ENCODE peak calls at places on chromosomes 7 and 10, in seven cellular contexts. Z, E, P, K, B, G and C are unnamed samples.
A peak's percentile ranks its signal among the peaks of the same experiment; 100 is the strongest.

GRCh38 chr10:29607576-29607975 is 27.2 kb downstream of the SVIL start:
- DNase-seq in Z (no peak), E (no peak), P (peak; percentile 16), K (no peak), B (no peak), G (no peak), C (no peak)

GRCh38 chr10:68471586-68472408 is at the start of gene DNA2:
- DNase-seq in Z (peak; percentile 54), E (peak; percentile 86), P (peak; percentile 62), K (no peak), B (peak; percentile 43), G (peak; percentile 82), C (peak; percentile 92)

GRCh38 chr10:99937630-99938029 is 72.1 kb downstream of the DNMBP start:
- DNase-seq in Z (no peak), E (no peak), P (no peak), K (no peak), B (no peak), G (no peak), C (no peak)

GRCh38 chr7:158386866-158387820 is 200.5 kb downstream of the PTPRN2 start:
- DNase-seq in Z (no peak), E (no peak), P (no peak), K (no peak), B (no peak), G (no peak), C (no peak)

GRCh38 chr7:142992427-142992826 is 30.3 kb upstream of the KEL start:
- DNase-seq in Z (no peak), E (no peak), P (no peak), K (no peak), B (no peak), G (no peak), C (no peak)

GRCh38 chr7:110573862-110574528 is 516.9 kb upstream of the LRRN3 start:
- DNase-seq in Z (peak; percentile 85), E (no peak), P (no peak), K (no peak), B (no peak), G (peak; percentile 76), C (no peak)

GRCh38 chr10:24722131-24722675 is 1.5 kb downstream of the ARHGAP21 start:
- DNase-seq in Z (peak; percentile 26), E (no peak), P (no peak), K (no peak), B (no peak), G (no peak), C (no peak)

GRCh38 chr7:69232445-69233376 is 365.6 kb upstream of the AUTS2 start:
- DNase-seq in Z (no peak), E (no peak), P (no peak), K (no peak), B (no peak), G (no peak), C (no peak)

GRCh38 chr7:96591900-96592676 is 117.6 kb downstream of the SEM1 start:
- DNase-seq in Z (peak; percentile 0), E (no peak), P (no peak), K (no peak), B (no peak), G (peak; percentile 5), C (no peak)

GRCh38 chr10:33187427-33187999 is 147.0 kb downstream of the NRP1 start:
- DNase-seq in Z (no peak), E (no peak), P (no peak), K (no peak), B (no peak), G (no peak), C (no peak)

GRCh38 chr10:61760943-61761824 is 98.5 kb downstream of the CABCOCO1 start:
- DNase-seq in Z (peak; percentile 91), E (no peak), P (no peak), K (no peak), B (no peak), G (peak; percentile 87), C (no peak)

GRCh38 chr7:72020301-72020700 is 391.8 kb downstream of the CALN1 start:
- DNase-seq in Z (no peak), E (no peak), P (no peak), K (no peak), B (no peak), G (no peak), C (no peak)

GRCh38 chr7:47255441-47255840 is 326.5 kb downstream of the TNS3 start:
- DNase-seq in Z (no peak), E (no peak), P (no peak), K (no peak), B (no peak), G (no peak), C (no peak)

GRCh38 chr10:22599048-22599561 is 115.3 kb downstream of the PIP4K2A start:
- DNase-seq in Z (peak; percentile 87), E (no peak), P (no peak), K (no peak), B (no peak), G (peak; percentile 82), C (no peak)

GRCh38 chr7:117157121-117157870 is 165.6 kb downstream of the WNT2 start:
- DNase-seq in Z (peak; percentile 97), E (no peak), P (no peak), K (no peak), B (peak; percentile 40), G (peak; percentile 96), C (no peak)

GRCh38 chr10:7501157-7501556 is 90.3 kb upstream of the SFMBT2 start:
- DNase-seq in Z (no peak), E (peak; percentile 68), P (no peak), K (no peak), B (no peak), G (no peak), C (no peak)

GRCh38 chr7:152459724-152460251 is 24.0 kb upstream of the KMT2C start:
- DNase-seq in Z (peak; percentile 10), E (no peak), P (no peak), K (no peak), B (peak; percentile 16), G (peak; percentile 55), C (peak; percentile 40)

GRCh38 chr7:44707558-44708230 is 41.0 kb upstream of the ZMIZ2 start:
- DNase-seq in Z (no peak), E (no peak), P (no peak), K (no peak), B (no peak), G (no peak), C (no peak)

GRCh38 chr10:35565602-35566061 is 39.5 kb upstream of the GJD4 start:
- DNase-seq in Z (peak; percentile 71), E (no peak), P (no peak), K (no peak), B (peak; percentile 32), G (peak; percentile 62), C (no peak)
- H3K4me3 ChIP-seq in Z (no peak overlapping the region), E (no peak overlapping the region), P (no peak overlapping the region), K (no peak overlapping the region), B (no peak overlapping the region), G (no peak overlapping the region), C (no peak overlapping the region)

DNA sequence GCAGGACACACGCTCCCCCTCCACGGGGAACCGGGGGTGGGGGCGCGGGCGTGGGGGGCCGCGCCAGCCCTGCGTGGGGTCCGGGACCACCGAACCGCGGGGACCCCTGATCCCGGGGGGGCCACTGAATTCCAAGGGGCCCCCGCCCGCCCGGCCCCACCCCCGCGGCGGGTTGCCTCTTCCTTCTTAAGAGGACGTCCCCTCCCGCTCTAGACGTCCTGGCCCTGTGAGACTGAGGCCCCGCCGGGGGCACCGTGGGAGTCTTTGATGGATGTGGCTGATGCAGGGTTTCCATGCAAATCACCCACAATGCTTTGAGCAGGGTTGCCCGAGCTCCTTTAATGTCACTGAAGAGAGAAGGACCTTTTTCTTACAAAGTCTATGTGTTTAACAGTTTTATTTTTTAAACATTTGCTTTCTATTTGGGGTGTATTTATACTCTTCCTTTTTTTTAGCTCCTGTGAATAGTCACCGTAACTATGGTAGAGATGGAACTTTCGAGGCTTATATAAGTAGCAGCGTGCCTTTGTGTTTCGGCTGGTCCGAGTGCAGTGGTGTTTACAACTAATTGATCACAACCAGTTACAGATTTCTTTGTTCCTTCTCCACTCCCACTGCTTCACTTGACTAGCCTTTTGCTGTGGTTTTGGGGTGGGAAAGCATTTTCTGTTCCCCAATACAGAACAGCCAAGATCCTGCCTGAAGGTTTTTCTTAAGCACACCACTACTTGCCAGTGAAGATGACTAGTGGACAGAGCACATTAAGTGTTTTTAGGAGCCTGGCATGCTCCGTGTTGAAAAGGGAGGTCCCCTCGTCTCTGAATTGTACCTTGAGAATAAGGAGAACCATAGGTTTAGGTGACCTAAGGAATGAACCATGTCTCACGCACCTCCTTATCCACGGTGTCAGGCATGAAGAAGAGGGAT is 44.8 kb downstream of the PDIA4 start:
- DNase-seq in Z (peak; percentile 72), E (peak; percentile 88), P (peak; percentile 41), K (no peak), B (peak; percentile 55), G (peak; percentile 88), C (peak; percentile 88)
- H3K27ac ChIP-seq in Z (peak overlapping the region; percentile 45), E (peak overlapping the region; percentile 13), P (peak overlapping the region; percentile 57), K (peak overlapping the region; percentile 7), B (peak overlapping the region; percentile 41), G (no peak overlapping the region), C (no peak overlapping the region)

GRCh38 chr10:71213127-71213616 is 802 bp downstream of the UNC5B start:
- DNase-seq in Z (peak; percentile 90), E (no peak), P (peak; percentile 79), K (no peak), B (no peak), G (peak; percentile 88), C (peak; percentile 20)
- H3K4me3 ChIP-seq in Z (peak overlapping the region; percentile 61), E (peak overlapping the region; percentile 55), P (peak overlapping the region; percentile 65), K (peak overlapping the region; percentile 78), B (peak overlapping the region; percentile 70), G (peak overlapping the region; percentile 75), C (peak overlapping the region; percentile 52)

GRCh38 chr10:5641501-5641900 is 24.9 kb downstream of the ASB13 start:
- DNase-seq in Z (no peak), E (no peak), P (no peak), K (no peak), B (no peak), G (no peak), C (no peak)
- H3K27ac ChIP-seq in Z (no peak overlapping the region), E (no peak overlapping the region), P (no peak overlapping the region), K (no peak overlapping the region), B (no peak overlapping the region), G (no peak overlapping the region), C (no peak overlapping the region)

GRCh38 chr7:2688409-2689342 is 674 bp downstream of the AMZ1 start:
- DNase-seq in Z (peak; percentile 35), E (no peak), P (no peak), K (no peak), B (no peak), G (peak; percentile 55), C (no peak)
- H3K4me3 ChIP-seq in Z (no peak overlapping the region), E (no peak overlapping the region), P (peak overlapping the region; percentile 34), K (no peak overlapping the region), B (peak overlapping the region; percentile 41), G (peak overlapping the region; percentile 65), C (no peak overlapping the region)

GRCh38 chr10:101002456-101002855 is 2.8 kb downstream of the LZTS2 start:
- DNase-seq in Z (no peak), E (no peak), P (no peak), K (no peak), B (no peak), G (no peak), C (no peak)
- H3K27ac ChIP-seq in Z (peak overlapping the region; percentile 99), E (no peak overlapping the region), P (peak overlapping the region; percentile 97), K (peak overlapping the region; percentile 100), B (peak overlapping the region; percentile 100), G (peak overlapping the region; percentile 91), C (no peak overlapping the region)